ENCODE peak calls at places on chromosomes 16 and 17, in nine cellular contexts. Y is mucosa of descending colon, X is colonic mucosa, K is OCI-LY7, R is progenitor cell of endocrine pancreas, G is psoas muscle, Z is K562, J is fibroblast of pulmonary artery, P is GM13977. U is an unnamed sample.

GRCh38 chr17:11644265-11645212 is 46.3 kb downstream of the DNAH9 start:
- DNase-seq in Y (peak; percentile 44), X (peak; percentile 81), K (peak; percentile 68), R (peak; percentile 39), G (peak; percentile 25), Z (peak; percentile 73), J (peak; percentile 57), P (peak; percentile 32), U (peak; percentile 53)

GRCh38 chr17:66799839-66800537 is 34.9 kb upstream of the CACNG5 start:
- DNase-seq in Y (no peak), X (no peak), K (peak; percentile 15), R (no peak), G (no peak), Z (no peak), J (no peak), P (no peak), U (no peak)

GRCh38 chr16:3971706-3972105 is 91.2 kb upstream of the CREBBP start:
- DNase-seq in Y (no peak), X (no peak), K (no peak), R (no peak), G (no peak), Z (no peak), J (no peak), P (no peak), U (no peak)

GRCh38 chr17:47952181-47953021 is 5.3 kb downstream of the PRR15L start:
- DNase-seq in Y (peak; percentile 79), X (peak; percentile 91), K (no peak), R (no peak), G (no peak), Z (no peak), J (no peak), P (no peak), U (no peak)

GRCh38 chr16:17245727-17246576 is 224.8 kb downstream of the XYLT1 start:
- DNase-seq in Y (no peak), X (no peak), K (no peak), R (no peak), G (no peak), Z (no peak), J (no peak), P (no peak), U (no peak)

GRCh38 chr17:36089888-36090836 is at the start of gene CCL3:
- DNase-seq in Y (no peak), X (no peak), K (peak; percentile 51), R (no peak), G (no peak), Z (no peak), J (no peak), P (peak; percentile 60), U (peak; percentile 80)

GRCh38 chr17:71068351-71068750 is 899.0 kb downstream of the KCNJ2 start:
- DNase-seq in Y (no peak), X (no peak), K (no peak), R (no peak), G (no peak), Z (no peak), J (no peak), P (no peak), U (no peak)

GRCh38 chr17:45942284-45942683 is 47.9 kb downstream of the MAPT start:
- DNase-seq in Y (peak; percentile 40), X (no peak), K (no peak), R (no peak), G (peak; percentile 87), Z (no peak), J (no peak), P (no peak), U (no peak)

GRCh38 chr17:1055751-1056645 is 59.1 kb downstream of the TIMM22 start:
- DNase-seq in Y (peak; percentile 52), X (peak; percentile 56), K (peak; percentile 32), R (peak; percentile 48), G (peak; percentile 65), Z (peak; percentile 67), J (peak; percentile 68), P (peak; percentile 83), U (peak; percentile 69)

GRCh38 chr17:5123343-5124124 is 7.7 kb downstream of the USP6 start:
- DNase-seq in Y (peak; percentile 7), X (peak; percentile 11), K (no peak), R (peak; percentile 12), G (no peak), Z (no peak), J (no peak), P (no peak), U (no peak)

GRCh38 chr17:77061711-77062110 is 79.1 kb upstream of the SEC14L1 start:
- DNase-seq in Y (no peak), X (no peak), K (no peak), R (no peak), G (no peak), Z (no peak), J (peak; percentile 6), P (no peak), U (no peak)

GRCh38 chr17:16989953-16990860 is 18.3 kb upstream of the TNFRSF13B start:
- DNase-seq in Y (peak; percentile 31), X (no peak), K (peak; percentile 41), R (no peak), G (no peak), Z (no peak), J (no peak), P (no peak), U (no peak)

GRCh38 chr16:56164636-56165035 is 26.7 kb upstream of the GNAO1 start:
- DNase-seq in Y (no peak), X (no peak), K (no peak), R (no peak), G (no peak), Z (no peak), J (no peak), P (no peak), U (no peak)

DNA sequence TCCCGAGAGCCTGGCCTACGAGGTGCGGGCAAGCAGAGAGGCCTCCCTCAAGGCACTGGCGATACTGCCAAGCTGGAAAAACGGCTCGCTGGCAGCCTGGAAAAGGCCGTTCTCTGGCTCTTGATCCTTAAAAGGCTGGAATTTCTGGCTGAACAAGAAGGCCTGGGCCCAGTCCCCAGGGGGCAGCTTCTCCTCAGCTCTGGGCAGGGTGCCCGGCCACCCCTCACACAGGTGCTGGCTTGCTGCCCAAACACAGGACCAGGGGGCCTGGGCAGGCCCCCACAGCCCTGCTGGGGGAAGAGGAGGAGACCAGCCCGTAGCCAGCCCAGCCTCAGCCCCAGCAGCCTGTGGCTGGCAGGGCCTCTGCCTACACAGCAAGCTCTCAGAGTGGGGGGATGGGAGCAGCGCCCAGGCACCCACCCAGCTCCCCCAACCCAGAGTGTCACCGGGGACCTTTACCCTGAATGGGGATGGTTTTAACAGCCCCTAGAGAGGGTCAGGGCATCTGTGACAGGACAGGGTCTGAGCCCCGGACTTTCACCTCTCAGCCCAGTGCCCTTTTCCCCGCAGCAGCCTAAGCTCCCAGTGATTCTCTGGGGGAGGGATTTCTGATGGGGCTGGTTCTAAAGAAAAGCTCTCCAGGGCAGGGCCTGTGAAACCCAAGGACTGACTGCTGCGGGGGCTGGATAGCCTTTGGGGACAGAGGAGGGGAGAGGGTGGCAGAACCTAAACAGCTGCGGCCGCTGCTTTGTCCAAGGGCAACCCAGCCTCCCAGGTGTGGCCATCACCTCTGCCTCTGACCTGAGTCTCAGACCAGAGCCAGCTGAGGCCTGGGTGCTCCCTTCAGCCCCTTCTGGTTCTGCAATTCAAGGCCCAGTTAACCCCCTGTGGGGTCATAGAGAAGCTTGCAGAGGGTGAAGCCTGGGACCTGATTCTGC is 38.6 kb upstream of the TOB1 start:
- DNase-seq in Y (peak; percentile 65), X (peak; percentile 67), K (peak; percentile 23), R (no peak), G (peak; percentile 41), Z (no peak), J (no peak), P (no peak), U (no peak)
- TF ChIP-seq CTCF in Y (no peak), X (no peak), K (no peak), R (no peak), G (no peak), Z (no peak), J (no peak), P (no peak), U (no peak)

DNA sequence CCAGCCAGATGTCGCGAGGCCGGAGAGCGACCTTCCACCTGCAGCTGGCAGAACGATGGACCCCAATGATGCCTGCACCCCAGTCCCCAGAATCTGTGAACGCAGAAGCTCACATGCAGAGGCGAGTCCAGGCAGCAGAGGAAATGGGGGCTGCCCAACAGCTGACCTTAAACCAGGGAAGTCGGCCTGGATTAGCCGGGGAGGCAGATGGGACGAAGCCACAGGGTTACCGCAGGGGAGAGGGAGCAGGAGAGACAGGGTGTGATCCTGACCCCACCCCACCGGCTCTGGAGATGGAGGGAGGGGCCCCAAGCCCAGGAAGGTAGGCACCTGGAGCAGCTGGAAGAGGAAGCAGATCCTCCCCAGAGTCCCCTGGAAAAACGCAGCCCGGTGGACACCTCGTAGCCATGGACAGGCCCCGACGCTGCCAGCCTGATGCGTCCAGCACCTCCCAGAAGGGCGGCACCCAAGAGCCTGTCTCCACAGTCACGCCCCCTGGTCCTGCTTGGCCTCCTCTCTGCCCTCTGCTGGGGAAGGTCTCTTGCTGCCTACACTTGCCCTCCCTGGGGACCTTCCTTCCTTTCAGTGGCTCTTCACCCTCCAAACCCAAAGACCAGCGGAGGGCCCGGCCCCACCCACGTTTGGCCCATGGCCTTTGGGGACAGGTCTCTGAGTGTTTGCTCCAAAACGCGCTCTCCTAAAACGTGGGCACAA is 37.3 kb downstream of the PIEZO1 start:
- DNase-seq in Y (peak; percentile 78), X (peak; percentile 63), K (peak; percentile 66), R (no peak), G (no peak), Z (peak; percentile 89), J (peak; percentile 32), P (peak; percentile 74), U (peak; percentile 59)
- TF ChIP-seq CTCF in Y (no peak), X (peak; percentile 47), K (peak; percentile 70), R (peak; percentile 27), G (peak; percentile 36), Z (peak; percentile 98), J (peak; percentile 29), P (peak; percentile 39), U (peak; percentile 30)

GRCh38 chr17:80737106-80738019 is 192.7 kb downstream of the RPTOR start:
- DNase-seq in Y (no peak), X (no peak), K (peak; percentile 98), R (no peak), G (no peak), Z (no peak), J (no peak), P (peak; percentile 85), U (peak; percentile 44)
- TF ChIP-seq CTCF in Y (no peak), X (no peak), K (peak; percentile 94), R (no peak), G (no peak), Z (no peak), J (no peak), P (peak; percentile 52), U (no peak)

DNA sequence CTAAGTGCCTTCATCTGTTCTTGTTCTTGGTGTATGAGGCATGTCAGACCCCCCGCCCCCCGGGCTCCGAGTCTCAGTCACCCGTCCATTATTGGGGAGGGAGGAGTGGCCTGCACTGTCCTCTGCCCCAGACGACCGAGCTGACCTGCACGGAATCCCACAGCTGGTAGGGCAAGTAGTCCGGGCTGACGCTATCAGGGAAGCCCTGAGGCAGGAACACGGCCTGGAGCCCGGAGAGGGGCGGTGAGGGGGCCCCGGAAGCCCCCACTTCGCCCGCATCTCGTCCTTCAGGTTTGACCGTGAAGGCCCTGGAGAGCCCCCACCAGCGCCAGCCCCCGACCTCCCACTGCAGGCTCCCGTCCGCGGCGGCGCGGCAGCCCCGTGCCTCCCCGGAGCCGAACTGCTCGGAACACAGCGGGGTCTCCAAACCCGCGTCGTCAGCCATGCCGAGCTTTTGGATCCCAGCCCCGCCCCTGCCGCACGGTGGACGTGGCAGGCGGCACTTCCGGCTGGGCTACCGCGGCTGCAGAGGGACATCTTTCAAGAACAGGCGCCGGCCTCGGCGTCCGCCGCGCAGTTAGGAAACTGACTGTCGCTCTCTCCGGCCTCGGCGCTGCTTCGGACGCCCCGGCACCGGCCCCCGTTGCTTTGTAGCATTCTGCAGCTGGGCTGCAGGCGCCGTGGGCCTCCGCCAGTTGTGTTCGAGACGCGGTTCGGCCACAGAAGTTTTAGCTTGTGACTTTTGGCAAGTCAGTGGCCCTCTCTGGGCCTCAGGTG is at the start of gene RUSF1:
- DNase-seq in Y (peak; percentile 94), X (peak; percentile 93), K (peak; percentile 83), R (peak; percentile 74), G (peak; percentile 92), Z (peak; percentile 86), J (peak; percentile 87), P (peak; percentile 89), U (peak; percentile 93)
- TF ChIP-seq CTCF in Y (no peak), X (no peak), K (no peak), R (no peak), G (no peak), Z (no peak), J (no peak), P (no peak), U (no peak)

U was measured in activated CD8-positive, alpha-beta T cell treated with anti-CD3 and anti-CD28 coated beads for 36 hours.